ENCODE peak calls at places on chromosomes 12 and 14, in ten cellular contexts. C is right lobe of liver; W is HEK293T; I is NCI-H1694; K is psoas muscle; L is stimulated activated CD4-positive, alpha-beta T cell treated with anti-CD3 and anti-CD28 coated beads, Interleukin-2, amount 100 ng/mL, for 4 hours; M is RPMI8226; G is midbrain; H is stimulated activated CD8-positive, alpha-beta memory T cell treated with anti-CD3 and anti-CD28 coated beads, Interleukin-4, amount 100 ng/mL, for 24 hours; T is memory B cell. A is an unnamed sample.

GRCh38 chr12:50174971-50175715 is 8.0 kb upstream of the CERS5 start:
- DNase-seq in C (no peak), W (peak), I (peak), K (no peak), L (no peak), M (peak), G (peak), H (no peak), T (no peak), A (peak)

GRCh38 chr14:39773387-39773786 is 341.2 kb upstream of the FBXO33 start:
- DNase-seq in C (no peak), W (no peak), I (no peak), K (no peak), L (no peak), M (no peak), G (no peak), H (no peak), T (no peak), A (no peak)

GRCh38 chr14:89648510-89648909 is 231.5 kb upstream of the FOXN3 start:
- DNase-seq in C (no peak), W (no peak), I (no peak), K (no peak), L (no peak), M (no peak), G (no peak), H (no peak), T (no peak), A (no peak)

GRCh38 chr14:31408421-31408820 is 11.9 kb downstream of the HEATR5A start:
- DNase-seq in C (no peak), W (no peak), I (no peak), K (no peak), L (no peak), M (no peak), G (no peak), H (no peak), T (no peak), A (no peak)

GRCh38 chr12:124448241-124448954 is 119.0 kb downstream of the NCOR2 start:
- DNase-seq in C (no peak), W (no peak), I (no peak), K (peak), L (no peak), M (no peak), G (no peak), H (no peak), T (no peak), A (no peak)

GRCh38 chr12:11446372-11446771 is 51.0 kb upstream of the PRB2 start:
- DNase-seq in C (no peak), W (no peak), I (no peak), K (no peak), L (no peak), M (peak), G (no peak), H (no peak), T (no peak), A (no peak)

GRCh38 chr14:105858676-105859025 is 332.3 kb downstream of the TMEM121 start:
- DNase-seq in C (no peak), W (no peak), I (no peak), K (peak), L (no peak), M (no peak), G (no peak), H (no peak), T (no peak), A (no peak)

GRCh38 chr14:99425272-99425681 is 55.4 kb downstream of the SETD3 start:
- DNase-seq in C (no peak), W (no peak), I (no peak), K (peak), L (no peak), M (peak), G (no peak), H (no peak), T (no peak), A (no peak)

GRCh38 chr12:117002040-117002832 is 91.5 kb downstream of the FBXW8 start:
- DNase-seq in C (no peak), W (no peak), I (no peak), K (no peak), L (no peak), M (no peak), G (no peak), H (no peak), T (no peak), A (no peak)

GRCh38 chr14:89600950-89601826 is 184.2 kb upstream of the FOXN3 start:
- DNase-seq in C (no peak), W (no peak), I (no peak), K (no peak), L (no peak), M (no peak), G (no peak), H (no peak), T (no peak), A (no peak)

GRCh38 chr14:81430284-81430683 is 30.2 kb upstream of the STON2 start:
- DNase-seq in C (no peak), W (no peak), I (no peak), K (peak), L (no peak), M (no peak), G (no peak), H (no peak), T (no peak), A (no peak)

GRCh38 chr14:105304565-105304964 is 3.8 kb upstream of the BRF1 start:
- DNase-seq in C (no peak), W (no peak), I (no peak), K (no peak), L (no peak), M (no peak), G (no peak), H (no peak), T (no peak), A (no peak)

GRCh38 chr12:42474391-42474790 is 115.2 kb downstream of the PRICKLE1 start:
- DNase-seq in C (no peak), W (no peak), I (no peak), K (no peak), L (no peak), M (no peak), G (no peak), H (no peak), T (no peak), A (no peak)

GRCh38 chr12:1474059-1474537 is 120.3 kb downstream of the FBXL14 start:
- DNase-seq in C (no peak), W (no peak), I (no peak), K (no peak), L (no peak), M (no peak), G (no peak), H (no peak), T (no peak), A (peak)

GRCh38 chr12:50547742-50548141 is 43.0 kb downstream of the DIP2B start:
- DNase-seq in C (no peak), W (no peak), I (no peak), K (no peak), L (no peak), M (no peak), G (no peak), H (no peak), T (no peak), A (no peak)

GRCh38 chr14:53630336-53630735 is 326.3 kb downstream of the BMP4 start:
- DNase-seq in C (no peak), W (no peak), I (peak), K (no peak), L (no peak), M (peak), G (no peak), H (no peak), T (no peak), A (no peak)

GRCh38 chr12:633731-634130 is 29.5 kb downstream of the NINJ2 start:
- DNase-seq in C (no peak), W (no peak), I (no peak), K (no peak), L (no peak), M (no peak), G (no peak), H (no peak), T (no peak), A (no peak)

GRCh38 chr12:127819066-127819465 is 447.9 kb upstream of the TMEM132C start:
- DNase-seq in C (no peak), W (no peak), I (no peak), K (no peak), L (no peak), M (no peak), G (no peak), H (no peak), T (no peak), A (no peak)

GRCh38 chr12:6701078-6701768 is 608 bp upstream of the PIANP start:
- DNase-seq in C (no peak), W (no peak), I (no peak), K (no peak), L (no peak), M (no peak), G (no peak), H (no peak), T (no peak), A (no peak)

GRCh38 chr12:112473056-112473455 is 54.3 kb downstream of the PTPN11 start:
- DNase-seq in C (no peak), W (peak), I (peak), K (no peak), L (no peak), M (peak), G (no peak), H (no peak), T (no peak), A (peak)

GRCh38 chr12:115088328-115088994 is 404.5 kb upstream of the TBX3 start:
- DNase-seq in C (peak), W (no peak), I (no peak), K (no peak), L (no peak), M (no peak), G (no peak), H (no peak), T (no peak), A (no peak)

GRCh38 chr14:53137559-53137958 is 15.6 kb downstream of the DDHD1 start:
- DNase-seq in C (no peak), W (no peak), I (no peak), K (no peak), L (no peak), M (no peak), G (no peak), H (no peak), T (no peak), A (no peak)